ENCODE peak calls at places on chromosomes 3 and 15, in eight cellular contexts. H, T, Q, U, I, D, L and V are unnamed samples.

GRCh38 chr15:74776851-74777768 is 4.8 kb upstream of the CSK start:
- DNase-seq in L (no peak), D (no peak), U (peak; percentile 96), Q (no peak), H (no peak), I (no peak), T (no peak), V (no peak)

GRCh38 chr3:173411288-173412064 is 13.9 kb downstream of the NLGN1 start:
- DNase-seq in I (no peak), Q (no peak), T (no peak), D (peak; percentile 50), U (peak; percentile 68), L (no peak), H (peak; percentile 51), V (peak; percentile 38)

GRCh38 chr3:160667452-160667851 is 9.5 kb upstream of the ARL14 start:
- DNase-seq in I (no peak), H (peak; percentile 81), L (no peak), D (peak; percentile 19), Q (no peak), U (no peak), T (no peak), V (peak; percentile 85)

GRCh38 chr15:100338971-100339444 is 2.8 kb downstream of the ADAMTS17 start:
- DNase-seq in L (peak; percentile 2), H (peak; percentile 24), D (peak; percentile 70), U (peak; percentile 93), I (no peak), T (no peak), Q (no peak), V (peak; percentile 71)

GRCh38 chr15:83295417-83295816 is 11.0 kb upstream of the BNC1 start:
- DNase-seq in H (no peak), T (no peak), D (no peak), U (no peak), L (no peak), I (no peak), Q (no peak), V (no peak)

GRCh38 chr15:101024709-101025108 is 105.6 kb downstream of the LRRK1 start:
- DNase-seq in L (no peak), Q (peak; percentile 71), H (no peak), T (peak; percentile 9), I (no peak), U (no peak), D (no peak), V (no peak)

GRCh38 chr15:52790941-52791751 is 1.0 kb upstream of the ONECUT1 start:
- DNase-seq in D (no peak), I (no peak), T (no peak), U (no peak), H (peak; percentile 7), L (no peak), Q (no peak), V (no peak)

GRCh38 chr3:32569540-32570425 is 875 bp downstream of the DYNC1LI1 start:
- DNase-seq in L (no peak), Q (peak; percentile 87), H (peak; percentile 23), T (peak; percentile 36), I (no peak), D (peak; percentile 49), U (peak; percentile 63), V (peak; percentile 50)

GRCh38 chr3:25229584-25229983 is 198.5 kb upstream of the RARB start:
- DNase-seq in Q (no peak), L (no peak), H (no peak), U (no peak), I (no peak), T (no peak), D (no peak), V (no peak)

GRCh38 chr3:50259432-50260026 is 9.4 kb upstream of the SEMA3B start:
- DNase-seq in Q (no peak), D (no peak), U (no peak), H (no peak), T (no peak), L (no peak), I (no peak), V (no peak)

GRCh38 chr15:98484914-98485313 is 163.4 kb upstream of the IGF1R start:
- DNase-seq in U (no peak), I (no peak), D (no peak), H (no peak), Q (no peak), T (no peak), L (no peak), V (peak; percentile 40)